ENCODE peak calls at places on chromosomes 13 and 19, in ten cellular contexts. C is Caco-2; H is T-helper 9 cell; D is fibroblast of lung; Z is cardiac fibroblast; E is HFF-Myc; O is stimulated activated CD4-positive, alpha-beta T cell treated with anti-CD3 and anti-CD28 coated beads, Interleukin-1b, Interleukin-23, amount 100 ng/mL, for 4 hours; P is NCI-H2171 treated with DMSO at 0.1 percent for 48 hours; B is fibroblast of mammary gland; F is A673. S is an unnamed sample.
A peak's percentile ranks its signal among the peaks of the same experiment; 100 is the strongest.

GRCh38 chr19:2540251-2540645 is 64.3 kb downstream of the GADD45B start:
- DNase-seq in C (no peak), H (no peak), D (no peak), Z (no peak), E (no peak), O (no peak), P (no peak), B (no peak), F (no peak), S (no peak)

GRCh38 chr19:3403489-3404323 is 37.3 kb downstream of the NFIC start:
- DNase-seq in C (no peak), H (no peak), D (peak; percentile 96), Z (peak; percentile 99), E (peak; percentile 78), O (no peak), P (no peak), B (peak; percentile 96), F (peak; percentile 70), S (no peak)

GRCh38 chr13:78638216-78638615 is 20.7 kb downstream of the OBI1 start:
- DNase-seq in C (no peak), H (no peak), D (peak; percentile 6), Z (no peak), E (no peak), O (no peak), P (no peak), B (no peak), F (no peak), S (no peak)

GRCh38 chr13:112623051-112623711 is 35.2 kb upstream of the TUBGCP3 start:
- DNase-seq in C (no peak), H (no peak), D (no peak), Z (no peak), E (no peak), O (no peak), P (no peak), B (no peak), F (no peak), S (no peak)

GRCh38 chr19:10516671-10517286 is 468 bp downstream of the S1PR5 start:
- DNase-seq in C (no peak), H (no peak), D (no peak), Z (no peak), E (no peak), O (no peak), P (peak; percentile 21), B (no peak), F (no peak), S (peak; percentile 41)

GRCh38 chr19:15028490-15028889 is 20.8 kb upstream of the CASP14 start:
- DNase-seq in C (no peak), H (no peak), D (no peak), Z (no peak), E (no peak), O (no peak), P (no peak), B (no peak), F (no peak), S (no peak)

GRCh38 chr19:7977021-7977722 is 28.3 kb downstream of the ELAVL1 start:
- DNase-seq in C (no peak), H (no peak), D (no peak), Z (no peak), E (no peak), O (no peak), P (no peak), B (no peak), F (no peak), S (no peak)

GRCh38 chr19:19379527-19379926 is 25.9 kb upstream of the GATAD2A start:
- DNase-seq in C (no peak), H (no peak), D (no peak), Z (no peak), E (no peak), O (no peak), P (no peak), B (no peak), F (no peak), S (no peak)

GRCh38 chr13:39144391-39144790 is 106.1 kb downstream of the NHLRC3 start:
- DNase-seq in C (no peak), H (no peak), D (no peak), Z (no peak), E (no peak), O (no peak), P (no peak), B (no peak), F (no peak), S (no peak)

GRCh38 chr13:49791214-49791752 is 1.2 kb downstream of the KPNA3 start:
- DNase-seq in C (peak; percentile 50), H (no peak), D (peak; percentile 26), Z (peak; percentile 50), E (no peak), O (no peak), P (no peak), B (peak; percentile 46), F (peak; percentile 7), S (no peak)

GRCh38 chr13:111131610-111132009 is 16.5 kb downstream of the ARHGEF7 start:
- DNase-seq in C (no peak), H (no peak), D (no peak), Z (no peak), E (no peak), O (no peak), P (no peak), B (no peak), F (no peak), S (no peak)

GRCh38 chr13:110398564-110399507 is 91.8 kb downstream of the COL4A2 start:
- DNase-seq in C (no peak), H (no peak), D (peak; percentile 94), Z (peak; percentile 89), E (no peak), O (no peak), P (no peak), B (peak; percentile 59), F (no peak), S (no peak)

GRCh38 chr13:101955764-101956163 is 446.1 kb downstream of the FGF14 start:
- DNase-seq in C (no peak), H (no peak), D (no peak), Z (no peak), E (no peak), O (no peak), P (no peak), B (no peak), F (no peak), S (no peak)

GRCh38 chr19:3320354-3320670 is 46.1 kb upstream of the NFIC start:
- DNase-seq in C (no peak), H (no peak), D (peak; percentile 54), Z (no peak), E (no peak), O (no peak), P (no peak), B (no peak), F (no peak), S (no peak)

GRCh38 chr13:21015284-21015683 is 46.1 kb downstream of the LATS2 start:
- DNase-seq in C (no peak), H (no peak), D (peak; percentile 75), Z (no peak), E (no peak), O (no peak), P (no peak), B (peak; percentile 60), F (no peak), S (no peak)

GRCh38 chr13:18951412-18951811 is 230.2 kb downstream of the TUBA3C start:
- DNase-seq in C (no peak), H (no peak), D (no peak), Z (no peak), E (no peak), O (no peak), P (no peak), B (no peak), F (no peak), S (no peak)

GRCh38 chr19:42280761-42281174 is 11.7 kb downstream of the CIC start:
- DNase-seq in C (no peak), H (no peak), D (peak; percentile 76), Z (no peak), E (no peak), O (no peak), P (no peak), B (peak; percentile 47), F (no peak), S (no peak)

GRCh38 chr19:42330521-42330835 is 5.0 kb downstream of the MEGF8 start:
- DNase-seq in C (no peak), H (no peak), D (no peak), Z (peak; percentile 52), E (no peak), O (no peak), P (no peak), B (no peak), F (no peak), S (no peak)

GRCh38 chr13:20470136-20470535 is 55.5 kb downstream of the CRYL1 start:
- DNase-seq in C (no peak), H (no peak), D (no peak), Z (no peak), E (no peak), O (no peak), P (no peak), B (no peak), F (no peak), S (no peak)

GRCh38 chr13:113029487-113030258 is 60.7 kb downstream of the MCF2L start:
- DNase-seq in C (peak; percentile 87), H (peak; percentile 34), D (no peak), Z (peak; percentile 16), E (no peak), O (peak; percentile 39), P (peak; percentile 12), B (no peak), F (peak; percentile 60), S (no peak)

GRCh38 chr13:94020833-94021232 is 458.6 kb downstream of the DCT start:
- DNase-seq in C (no peak), H (no peak), D (peak; percentile 63), Z (no peak), E (no peak), O (no peak), P (no peak), B (peak; percentile 79), F (peak; percentile 54), S (no peak)

GRCh38 chr19:48977061-48977460 is 12.0 kb downstream of the FTL start:
- DNase-seq in C (no peak), H (no peak), D (no peak), Z (no peak), E (no peak), O (no peak), P (no peak), B (no peak), F (no peak), S (no peak)

GRCh38 chr13:47549219-47549752 is 451.8 kb downstream of the SUCLA2 start:
- DNase-seq in C (no peak), H (no peak), D (no peak), Z (no peak), E (no peak), O (no peak), P (no peak), B (peak; percentile 11), F (no peak), S (no peak)

S was measured in central memory CD8-positive, alpha-beta T cell.